ENCODE peak calls at places on chromosomes 5 and 9, in seven cellular contexts. B is heart left ventricle, S is cardiac muscle cell, L is psoas muscle, W is kidney, E is Peyer's patch, G is A673. V is an unnamed sample.

GRCh38 chr5:148397968-148398595 is 14.3 kb downstream of the FBXO38 start:
- DNase-seq in B (no peak), S (no peak), L (no peak), W (no peak), E (no peak), G (no peak), V (no peak)

GRCh38 chr9:136896027-136896426 is 9.7 kb downstream of the TRAF2 start:
- DNase-seq in B (no peak), S (no peak), L (no peak), W (no peak), E (peak; percentile 37), G (no peak), V (no peak)

GRCh38 chr9:108463927-108464606 is 391.7 kb downstream of the ACTL7B start:
- DNase-seq in B (no peak), S (no peak), L (no peak), W (no peak), E (no peak), G (no peak), V (no peak)

GRCh38 chr9:108913391-108913790 is 20.5 kb downstream of the ELP1 start:
- DNase-seq in B (no peak), S (no peak), L (no peak), W (no peak), E (no peak), G (no peak), V (no peak)

GRCh38 chr5:141734501-141735231 is 52.6 kb upstream of the ARAP3 start:
- DNase-seq in B (peak; percentile 47), S (peak; percentile 85), L (no peak), W (no peak), E (no peak), G (peak; percentile 55), V (peak; percentile 62)

GRCh38 chr5:128436825-128437224 is 101.2 kb downstream of the FBN2 start:
- DNase-seq in B (no peak), S (no peak), L (no peak), W (no peak), E (no peak), G (no peak), V (no peak)

GRCh38 chr5:77204967-77205366 is 5.5 kb upstream of the PDE8B start:
- DNase-seq in B (no peak), S (no peak), L (no peak), W (no peak), E (no peak), G (no peak), V (no peak)

GRCh38 chr9:20659474-20659962 is 24.5 kb upstream of the FOCAD start:
- DNase-seq in B (no peak), S (no peak), L (no peak), W (no peak), E (no peak), G (no peak), V (no peak)

GRCh38 chr5:124604419-124604818 is 142.0 kb downstream of the ZNF608 start:
- DNase-seq in B (no peak), S (peak; percentile 55), L (no peak), W (no peak), E (no peak), G (no peak), V (no peak)

GRCh38 chr5:124602925-124603650 is 143.4 kb downstream of the ZNF608 start:
- DNase-seq in B (no peak), S (no peak), L (no peak), W (no peak), E (no peak), G (no peak), V (no peak)

GRCh38 chr5:124593952-124594351 is 152.5 kb downstream of the ZNF608 start:
- DNase-seq in B (no peak), S (no peak), L (no peak), W (no peak), E (no peak), G (no peak), V (no peak)

GRCh38 chr5:124596595-124597388 is 149.6 kb downstream of the ZNF608 start:
- DNase-seq in B (no peak), S (no peak), L (no peak), W (no peak), E (no peak), G (no peak), V (no peak)

GRCh38 chr5:124599048-124599973 is 147.1 kb downstream of the ZNF608 start:
- DNase-seq in B (peak; percentile 20), S (peak; percentile 25), L (no peak), W (no peak), E (no peak), G (no peak), V (no peak)
- H3K27ac ChIP-seq in B (no peak overlapping the region), S (peak overlapping the region; percentile 31), L (peak overlapping the region; percentile 44), W (no peak overlapping the region), E (no peak overlapping the region), G (no peak overlapping the region), V (no peak overlapping the region)

GRCh38 chr9:34590376-34591090 is 1.0 kb upstream of the CNTFR start:
- DNase-seq in B (peak; percentile 33), S (no peak), L (peak; percentile 52), W (peak; percentile 77), E (peak; percentile 79), G (peak; percentile 44), V (peak; percentile 81)
- H3K4me3 ChIP-seq in B (peak overlapping the region; percentile 52), S (peak overlapping the region; percentile 65), L (peak overlapping the region; percentile 80), W (no peak overlapping the region), E (peak overlapping the region; percentile 66), G (peak overlapping the region; percentile 60), V (peak overlapping the region; percentile 19)

DNA sequence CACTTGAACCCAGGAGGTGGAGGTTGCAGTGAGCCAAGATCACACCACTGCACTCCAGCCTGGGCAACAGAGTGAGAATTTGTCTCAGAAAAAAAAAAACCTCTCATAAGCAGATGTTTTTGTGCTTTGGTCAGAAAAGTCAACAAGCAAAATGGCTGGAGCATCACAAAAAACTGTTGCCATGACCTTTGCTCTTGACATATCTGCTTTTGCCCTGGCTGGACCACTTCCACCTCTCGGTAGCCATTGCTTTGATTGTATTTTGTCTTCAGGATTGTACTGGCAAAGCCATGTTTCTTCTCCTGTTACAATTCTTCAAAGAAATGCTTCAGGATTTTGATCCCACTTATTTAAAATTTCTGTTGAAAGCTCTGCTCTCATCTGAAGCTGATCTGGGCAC is 67.0 kb downstream of the MTMR12 start:
- DNase-seq in B (no peak), S (no peak), L (no peak), W (no peak), E (no peak), G (no peak), V (no peak)
- H3K36me3 ChIP-seq in B (peaks cover 100% of the 10 kb centered on the region), S (peaks cover 40% of the 10 kb centered on the region), L (peaks cover 88% of the 10 kb centered on the region), W (peaks cover 11% of the 10 kb centered on the region), E (no peaks in the 10 kb centered on the region), G (peaks cover 40% of the 10 kb centered on the region), V (peaks cover 12% of the 10 kb centered on the region)

GRCh38 chr5:135399838-135400542 is 959 bp upstream of the MACROH2A1 start:
- DNase-seq in B (no peak), S (no peak), L (no peak), W (no peak), E (no peak), G (peak; percentile 33), V (no peak)
- H3K27ac ChIP-seq in B (no peak overlapping the region), S (peak overlapping the region; percentile 95), L (peak overlapping the region; percentile 95), W (peak overlapping the region; percentile 78), E (peak overlapping the region; percentile 90), G (peak overlapping the region; percentile 94), V (no peak overlapping the region)

GRCh38 chr5:154230526-154230925 is 40.0 kb downstream of the GALNT10 start:
- DNase-seq in B (no peak), S (no peak), L (no peak), W (no peak), E (no peak), G (no peak), V (no peak)

GRCh38 chr5:154223320-154223719 is 32.8 kb downstream of the GALNT10 start:
- DNase-seq in B (no peak), S (no peak), L (no peak), W (no peak), E (no peak), G (no peak), V (no peak)

GRCh38 chr5:154227090-154227489 is 36.6 kb downstream of the GALNT10 start:
- DNase-seq in B (no peak), S (no peak), L (no peak), W (no peak), E (no peak), G (no peak), V (no peak)

DNA sequence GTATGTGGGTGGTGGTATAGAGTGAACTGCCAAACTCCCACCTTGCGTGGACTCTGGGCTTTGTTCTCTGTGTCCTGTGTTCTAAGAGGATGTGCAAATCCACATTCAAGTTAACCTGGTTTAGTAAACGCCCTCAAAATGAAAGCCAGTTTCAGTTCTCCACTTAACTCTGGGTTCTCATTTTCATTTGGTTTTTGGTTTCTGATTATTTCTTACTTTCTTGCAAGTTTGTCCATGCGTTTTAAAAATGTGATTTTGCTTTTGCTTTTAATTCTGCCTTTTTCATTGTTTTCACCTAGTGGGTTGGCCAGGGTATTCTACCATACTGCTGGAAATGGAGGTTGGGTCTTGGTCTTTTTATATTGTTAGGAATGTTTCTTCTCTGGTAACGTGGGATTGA is 38.2 kb downstream of the GALNT10 start:
- DNase-seq in B (no peak), S (no peak), L (no peak), W (no peak), E (no peak), G (no peak), V (no peak)
- H3K4me3 ChIP-seq in B (no peak overlapping the region), S (no peak overlapping the region), L (no peak overlapping the region), W (no peak overlapping the region), E (no peak overlapping the region), G (no peak overlapping the region), V (no peak overlapping the region)

DNA sequence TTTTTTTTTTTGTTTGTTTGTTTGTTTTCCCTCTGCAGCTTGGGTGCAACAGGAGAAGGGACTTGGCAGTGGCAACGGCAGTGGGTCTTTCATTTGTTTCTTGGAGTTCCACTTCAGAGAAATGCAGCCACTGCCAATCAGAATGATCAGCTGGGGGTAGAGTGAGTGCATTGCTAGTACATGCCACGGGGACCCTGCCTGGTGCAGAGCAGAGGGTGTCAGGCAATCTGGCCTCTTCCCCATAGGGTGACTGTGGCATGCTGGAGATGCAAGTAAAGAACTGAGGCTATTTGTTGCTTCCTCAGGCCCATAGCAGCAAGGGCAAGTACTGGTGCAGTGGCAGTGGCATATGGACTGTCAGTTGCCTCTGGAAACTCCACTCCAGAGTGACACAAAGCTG is 1073.6 kb upstream of the EDIL3 start:
- DNase-seq in B (no peak), S (no peak), L (no peak), W (no peak), E (no peak), G (no peak), V (no peak)
- H3K36me3 ChIP-seq in B (no peaks in the 10 kb centered on the region), S (no peaks in the 10 kb centered on the region), L (no peaks in the 10 kb centered on the region), W (no peaks in the 10 kb centered on the region), E (no peaks in the 10 kb centered on the region), G (no peaks in the 10 kb centered on the region), V (no peaks in the 10 kb centered on the region)

V was measured in aorta.